ENCODE peak calls at places on chromosome 21, in four cellular contexts. One of them, this sample, is unnamed.
A peak's percentile ranks its signal among the peaks of the same experiment; 100 is the strongest.

GRCh38 chr21:33924766-33925100 is 9.1 kb upstream of the ATP5PO start:
- DNase-seq in sciatic nerve: peak; percentile 68
- DNase-seq in GM04504: no peak
- DNase-seq in hippocampal formation: peak; percentile 31
- DNase-seq in this sample: no peak

GRCh38 chr21:46149205-46149901 is 6.0 kb downstream of the FTCD start:
- DNase-seq in sciatic nerve: peak; percentile 53
- DNase-seq in GM04504: no peak
- DNase-seq in hippocampal formation: no peak
- DNase-seq in this sample: no peak

GRCh38 chr21:40575983-40576382 is 271.0 kb downstream of the DSCAM start:
- DNase-seq in sciatic nerve: no peak
- DNase-seq in GM04504: no peak
- DNase-seq in hippocampal formation: no peak
- DNase-seq in this sample: no peak

GRCh38 chr21:26116456-26117011 is 54.0 kb downstream of the APP start:
- DNase-seq in sciatic nerve: no peak
- DNase-seq in GM04504: peak; percentile 72
- DNase-seq in hippocampal formation: no peak
- DNase-seq in this sample: no peak

GRCh38 chr21:46057710-46058241 is 40.1 kb upstream of the COL6A2 start:
- DNase-seq in sciatic nerve: peak; percentile 57
- DNase-seq in GM04504: no peak
- DNase-seq in hippocampal formation: no peak
- DNase-seq in this sample: no peak

GRCh38 chr21:27154451-27155129 is 187.7 kb upstream of the ADAMTS5 start:
- DNase-seq in sciatic nerve: no peak
- DNase-seq in GM04504: no peak
- DNase-seq in hippocampal formation: no peak
- DNase-seq in this sample: no peak

GRCh38 chr21:46122241-46122671 is 24.3 kb downstream of the COL6A2 start:
- DNase-seq in sciatic nerve: peak; percentile 52
- DNase-seq in GM04504: peak; percentile 71
- DNase-seq in hippocampal formation: no peak
- DNase-seq in this sample: peak; percentile 66

GRCh38 chr21:14900611-14901010 is 164.2 kb downstream of the NRIP1 start:
- DNase-seq in sciatic nerve: no peak
- DNase-seq in GM04504: no peak
- DNase-seq in hippocampal formation: no peak
- DNase-seq in this sample: no peak

GRCh38 chr21:38410451-38410850 is 87.8 kb downstream of the ERG start:
- DNase-seq in sciatic nerve: no peak
- DNase-seq in GM04504: no peak
- DNase-seq in hippocampal formation: no peak
- DNase-seq in this sample: no peak

GRCh38 chr21:24308183-24308582 is 1299.1 kb downstream of the MRPL39 start:
- DNase-seq in sciatic nerve: no peak
- DNase-seq in GM04504: no peak
- DNase-seq in hippocampal formation: no peak
- DNase-seq in this sample: no peak

This sample was measured in AG08396.